ENCODE peak calls at places on chromosome 10, in five cellular contexts. K, M, U, H and V are unnamed samples.
A peak's percentile ranks its signal among the peaks of the same experiment; 100 is the strongest.

GRCh38 chr10:44245601-44245938 is 139.3 kb downstream of the CXCL12 start:
- DNase-seq in U (no peak), K (no peak), H (no peak), M (no peak), V (no peak)

GRCh38 chr10:87974769-87975168 is 111.3 kb downstream of the PTEN start:
- DNase-seq in M (no peak), K (no peak), U (no peak), H (no peak), V (no peak)

GRCh38 chr10:132554053-132554990 is 16.7 kb downstream of the INPP5A start:
- DNase-seq in H (peak; percentile 19), M (no peak), K (no peak), U (peak; percentile 74), V (no peak)

GRCh38 chr10:93604145-93604544 is 3.1 kb upstream of the RBP4 start:
- DNase-seq in H (no peak), M (no peak), U (no peak), K (no peak), V (peak; percentile 12)

GRCh38 chr10:34081948-34082347 is 733.1 kb downstream of the PARD3 start:
- DNase-seq in H (peak; percentile 54), U (no peak), M (no peak), K (no peak), V (no peak)

GRCh38 chr10:121854809-121855445 is 72.9 kb downstream of the ATE1 start:
- DNase-seq in U (no peak), H (no peak), K (no peak), M (no peak), V (no peak)

GRCh38 chr10:129713659-129714265 is 246.7 kb downstream of the MGMT start:
- DNase-seq in U (peak; percentile 51), M (no peak), K (no peak), H (no peak), V (no peak)

GRCh38 chr10:110363572-110364411 is 59.1 kb upstream of the SMNDC1 start:
- DNase-seq in K (no peak), M (no peak), H (no peak), U (no peak), V (no peak)

GRCh38 chr10:110057461-110057860 is 49.7 kb downstream of the ADD3 start:
- DNase-seq in U (no peak), H (no peak), M (no peak), K (no peak), V (no peak)

GRCh38 chr10:87734987-87735827 is 75.5 kb downstream of the PAPSS2 start:
- DNase-seq in U (no peak), H (peak; percentile 62), M (peak; percentile 21), K (no peak), V (peak; percentile 67)

GRCh38 chr10:73644015-73644743 is 2.9 kb upstream of the MYOZ1 start:
- DNase-seq in K (peak; percentile 24), U (no peak), H (peak; percentile 87), M (peak; percentile 52), V (peak; percentile 90)

GRCh38 chr10:110495731-110496552 is 1.8 kb upstream of the DUSP5 start:
- DNase-seq in H (peak; percentile 72), K (no peak), M (no peak), U (peak; percentile 83), V (peak; percentile 54)

GRCh38 chr10:14378387-14378960 is 47.8 kb upstream of the FRMD4A start:
- DNase-seq in H (no peak), U (no peak), M (no peak), K (no peak), V (no peak)